ENCODE peak calls at places on chromosomes 1 and 21, in six cellular contexts. T is K562, Q is SK-N-SH, X is HepG2, D is GM12878, L is H1. B is an unnamed sample.

GRCh38 chr1:211339631-211340041 is 13.0 kb downstream of the TRAF5 start:
- DNase-seq in T (no peak), Q (no peak), X (no peak), D (no peak), L (peak; percentile 41), B (no peak)

GRCh38 chr1:76759950-76760349 is 107.3 kb upstream of the ST6GALNAC5 start:
- DNase-seq in T (no peak), Q (peak; percentile 12), X (no peak), D (no peak), L (no peak), B (no peak)

GRCh38 chr21:27532081-27532480 is 565.2 kb upstream of the ADAMTS5 start:
- DNase-seq in T (no peak), Q (no peak), X (peak; percentile 41), D (no peak), L (no peak), B (no peak)

GRCh38 chr1:222813866-222814535 is 838 bp upstream of the DISP1 start:
- DNase-seq in T (no peak), Q (no peak), X (no peak), D (no peak), L (no peak), B (no peak)

GRCh38 chr21:17554619-17555472 is 42.0 kb downstream of the CXADR start:
- DNase-seq in T (no peak), Q (peak; percentile 61), X (peak; percentile 32), D (no peak), L (no peak), B (no peak)

GRCh38 chr1:231040019-231040799 is at the start of gene FAM89A:
- DNase-seq in T (peak; percentile 99), Q (peak; percentile 89), X (no peak), D (no peak), L (peak; percentile 76), B (peak; percentile 31)

GRCh38 chr1:232650433-232650832 is 20.5 kb upstream of the SIPA1L2 start:
- DNase-seq in T (no peak), Q (no peak), X (no peak), D (no peak), L (no peak), B (no peak)

GRCh38 chr1:201327687-201328240 is 44.5 kb downstream of the PKP1 start:
- DNase-seq in T (no peak), Q (no peak), X (no peak), D (no peak), L (no peak), B (no peak)

GRCh38 chr1:71049951-71050598 is 2.5 kb upstream of the PTGER3 start:
- DNase-seq in T (peak; percentile 43), Q (peak; percentile 77), X (peak; percentile 64), D (peak; percentile 25), L (no peak), B (peak; percentile 28)

GRCh38 chr1:71298633-71299032 is 217.8 kb upstream of the ZRANB2 start:
- DNase-seq in T (no peak), Q (no peak), X (no peak), D (no peak), L (no peak), B (no peak)

GRCh38 chr1:9069324-9070100 is at the start of gene SLC2A5:
- DNase-seq in T (no peak), Q (no peak), X (no peak), D (peak; percentile 93), L (no peak), B (peak; percentile 73)

GRCh38 chr1:40849801-40850592 is 12.2 kb downstream of the CITED4 start:
- DNase-seq in T (peak; percentile 79), Q (peak; percentile 78), X (peak; percentile 43), D (peak; percentile 62), L (peak; percentile 89), B (peak; percentile 78)
- TF ChIP-seq GABPA in T (no peak), Q (no peak), X (no peak), D (no peak), L (no peak), B (no peak)

GRCh38 chr1:167661527-167662436 is 31.8 kb downstream of the RCSD1 start:
- DNase-seq in T (no peak), Q (no peak), X (no peak), D (no peak), L (no peak), B (no peak)
- TF ChIP-seq GABPA in T (no peak), Q (no peak), X (no peak), D (no peak), L (no peak), B (no peak)

GRCh38 chr21:29125199-29125598 is 5.2 kb upstream of the MAP3K7CL start:
- DNase-seq in T (no peak), Q (no peak), X (no peak), D (peak; percentile 71), L (no peak), B (no peak)
- TF ChIP-seq GABPA in T (no peak), Q (no peak), X (no peak), D (no peak), L (no peak), B (no peak)

DNA sequence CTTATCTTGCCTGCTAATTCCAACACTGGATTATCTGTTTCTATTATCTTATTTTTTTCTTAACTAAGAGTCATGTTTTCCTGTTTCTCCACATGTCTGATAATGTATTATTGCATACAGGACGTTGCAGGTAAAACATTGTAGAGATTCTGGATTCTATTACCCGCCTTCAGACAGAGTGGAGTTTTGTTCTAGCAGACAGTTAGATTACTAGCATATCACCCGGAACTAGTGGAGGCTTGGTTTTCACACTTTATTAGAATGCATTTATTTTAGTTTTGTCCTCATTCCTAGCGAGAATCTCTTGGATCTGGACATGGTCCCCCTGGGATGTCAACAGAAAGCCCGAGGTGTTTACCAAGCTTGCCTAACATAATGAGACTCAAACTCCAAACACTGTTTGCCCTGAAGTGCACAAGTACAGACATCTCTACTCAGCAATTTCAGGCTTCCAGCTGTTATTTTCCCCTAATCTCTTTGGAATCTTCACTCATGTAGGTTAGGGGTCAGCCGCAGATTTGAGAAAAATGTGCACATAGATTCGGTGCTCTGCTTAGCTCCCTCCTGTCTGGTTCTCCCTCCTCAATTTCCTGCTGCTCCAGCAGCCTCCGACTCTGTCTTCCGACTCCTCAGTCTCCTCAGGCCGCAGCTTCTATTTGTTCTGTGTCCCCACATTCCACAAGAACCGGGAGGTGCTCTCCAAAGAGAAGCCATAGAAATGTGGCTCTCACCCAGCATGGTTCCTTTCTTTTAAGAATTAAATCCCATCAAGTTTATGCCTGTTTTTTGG is 36.8 kb upstream of the PTPRF start:
- DNase-seq in T (no peak), Q (no peak), X (peak; percentile 71), D (no peak), L (no peak), B (no peak)
- TF ChIP-seq GABPA in T (no peak), Q (no peak), X (no peak), D (no peak), L (no peak), B (no peak)

GRCh38 chr1:206004821-206005220 is 1.6 kb upstream of the RAB7B start:
- DNase-seq in T (no peak), Q (no peak), X (no peak), D (no peak), L (no peak), B (no peak)
- TF ChIP-seq GABPA in T (no peak), Q (no peak), X (no peak), D (no peak), L (no peak), B (no peak)

DNA sequence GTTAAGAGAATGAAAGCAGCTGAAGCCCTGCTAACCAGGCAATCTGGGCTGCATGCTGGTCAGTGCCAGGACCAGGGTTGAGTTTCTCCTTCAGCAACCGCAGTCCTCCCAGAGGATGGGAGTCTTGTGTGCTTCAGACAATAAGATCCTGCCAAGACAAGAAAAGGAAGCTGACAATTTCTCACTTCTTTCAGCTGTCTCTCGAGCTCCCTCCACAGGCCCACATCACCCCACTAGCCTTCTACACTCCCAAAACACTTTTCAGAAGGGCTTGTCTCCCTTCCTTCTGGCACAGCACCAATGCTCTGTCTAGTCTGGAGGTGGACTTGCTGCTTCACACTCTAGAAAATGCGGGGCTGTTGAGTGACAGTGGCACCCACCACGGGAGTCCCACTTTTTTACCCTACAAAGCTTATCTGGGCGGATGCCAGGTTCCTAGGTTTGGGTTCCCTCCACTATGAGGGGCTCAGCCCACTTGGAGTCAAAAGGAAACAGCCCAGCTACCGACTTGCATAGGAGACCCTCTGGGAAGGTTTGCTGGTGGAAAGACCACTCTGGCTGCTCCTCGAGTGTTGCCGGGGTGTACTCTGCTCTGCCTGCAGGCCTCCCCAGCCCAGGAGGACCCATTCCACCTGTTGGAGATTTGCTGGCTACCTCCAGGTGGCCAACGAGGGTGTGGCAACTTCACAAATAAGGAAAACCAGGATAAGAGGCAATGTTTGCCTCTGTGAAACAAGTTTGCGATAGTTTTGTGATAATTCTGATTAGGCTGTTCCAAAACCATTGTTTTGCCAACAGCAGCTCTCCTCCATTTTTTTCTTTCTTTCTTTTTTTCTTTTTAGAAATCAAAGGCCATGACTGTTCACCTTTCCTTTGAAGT is 68.9 kb downstream of the TENT5C start:
- DNase-seq in T (peak; percentile 58), Q (no peak), X (no peak), D (no peak), L (no peak), B (peak; percentile 55)
- TF ChIP-seq GABPA in T (no peak), Q (no peak), X (no peak), D (no peak), L (no peak), B (no peak)

GRCh38 chr21:33026299-33026858 is 644 bp downstream of the OLIG2 start:
- DNase-seq in T (no peak), Q (peak; percentile 35), X (no peak), D (no peak), L (no peak), B (no peak)

GRCh38 chr21:33028759-33029511 is 3.2 kb downstream of the OLIG2 start:
- DNase-seq in T (no peak), Q (no peak), X (no peak), D (no peak), L (peak; percentile 48), B (no peak)

GRCh38 chr21:33026878-33027400 is 1.2 kb downstream of the OLIG2 start:
- DNase-seq in T (no peak), Q (no peak), X (no peak), D (no peak), L (peak; percentile 72), B (no peak)

GRCh38 chr21:33028271-33028670 is 2.5 kb downstream of the OLIG2 start:
- DNase-seq in T (no peak), Q (no peak), X (no peak), D (no peak), L (no peak), B (no peak)

DNA sequence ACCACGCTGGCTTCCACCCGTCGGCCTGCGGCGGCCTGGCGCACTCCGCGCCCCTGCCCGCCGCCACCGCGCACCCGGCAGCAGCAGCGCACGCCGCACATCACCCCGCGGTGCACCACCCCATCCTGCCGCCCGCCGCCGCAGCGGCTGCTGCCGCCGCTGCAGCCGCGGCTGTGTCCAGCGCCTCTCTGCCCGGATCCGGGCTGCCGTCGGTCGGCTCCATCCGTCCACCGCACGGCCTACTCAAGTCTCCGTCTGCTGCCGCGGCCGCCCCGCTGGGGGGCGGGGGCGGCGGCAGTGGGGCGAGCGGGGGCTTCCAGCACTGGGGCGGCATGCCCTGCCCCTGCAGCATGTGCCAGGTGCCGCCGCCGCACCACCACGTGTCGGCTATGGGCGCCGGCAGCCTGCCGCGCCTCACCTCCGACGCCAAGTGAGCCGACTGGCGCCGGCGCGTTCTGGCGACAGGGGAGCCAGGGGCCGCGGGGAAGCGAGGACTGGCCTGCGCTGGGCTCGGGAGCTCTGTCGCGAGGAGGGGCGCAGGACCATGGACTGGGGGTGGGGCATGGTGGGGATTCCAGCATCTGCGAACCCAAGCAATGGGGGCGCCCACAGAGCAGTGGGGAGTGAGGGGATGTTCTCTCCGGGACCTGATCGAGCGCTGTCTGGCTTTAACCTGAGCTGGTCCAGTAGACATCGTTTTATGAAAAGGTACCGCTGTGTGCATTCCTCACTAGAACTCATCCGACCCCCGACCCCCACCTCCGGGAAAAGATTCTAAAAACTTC is 1.9 kb downstream of the OLIG2 start:
- DNase-seq in T (no peak), Q (peak; percentile 50), X (no peak), D (no peak), L (peak; percentile 73), B (no peak)
- TF ChIP-seq GABPA in T (no peak), Q (no peak), X (no peak), D (no peak), L (no peak), B (no peak)

B was measured in HL-60.